ENCODE peak calls at places on chromosomes 2 and 18, in eight cellular contexts. One of them, this sample, is unnamed.

GRCh38 chr2:19329445-19329844 is 29.0 kb downstream of the OSR1 start:
- DNase-seq in body of pancreas: no peak
- DNase-seq in astrocyte of the spinal cord: no peak
- DNase-seq in heart left ventricle: no peak
- DNase-seq in upper lobe of left lung: no peak
- DNase-seq in GM13976: no peak
- DNase-seq in K562: no peak
- DNase-seq in B cell: no peak
- DNase-seq in this sample: no peak

GRCh38 chr2:108918156-108918845 is 70.7 kb downstream of the EDAR start:
- DNase-seq in K562: no peak
- DNase-seq in astrocyte of the spinal cord: no peak
- DNase-seq in body of pancreas: no peak
- DNase-seq in heart left ventricle: no peak
- DNase-seq in upper lobe of left lung: no peak
- DNase-seq in B cell: no peak
- DNase-seq in GM13976: no peak
- DNase-seq in this sample: no peak

GRCh38 chr18:54358495-54358793 is 738 bp downstream of the C18orf54 start:
- DNase-seq in GM13976: no peak
- DNase-seq in body of pancreas: no peak
- DNase-seq in B cell: no peak
- DNase-seq in K562: no peak
- DNase-seq in heart left ventricle: no peak
- DNase-seq in upper lobe of left lung: peak; percentile 31
- DNase-seq in astrocyte of the spinal cord: peak; percentile 35
- DNase-seq in this sample: no peak

GRCh38 chr18:33051397-33051796 is 278.6 kb upstream of the KLHL14 start:
- DNase-seq in body of pancreas: peak; percentile 14
- DNase-seq in K562: no peak
- DNase-seq in heart left ventricle: no peak
- DNase-seq in GM13976: no peak
- DNase-seq in upper lobe of left lung: no peak
- DNase-seq in astrocyte of the spinal cord: no peak
- DNase-seq in B cell: no peak
- DNase-seq in this sample: no peak

GRCh38 chr2:207165121-207166038 is at the start of gene KLF7:
- DNase-seq in heart left ventricle: peak; percentile 74
- DNase-seq in body of pancreas: peak; percentile 51
- DNase-seq in B cell: peak; percentile 71
- DNase-seq in GM13976: peak; percentile 37
- DNase-seq in upper lobe of left lung: peak; percentile 54
- DNase-seq in K562: peak; percentile 7
- DNase-seq in astrocyte of the spinal cord: peak; percentile 49
- DNase-seq in this sample: peak; percentile 40

GRCh38 chr2:179595284-179595683 is 266.1 kb downstream of the ZNF385B start:
- DNase-seq in heart left ventricle: no peak
- DNase-seq in body of pancreas: no peak
- DNase-seq in B cell: no peak
- DNase-seq in K562: no peak
- DNase-seq in upper lobe of left lung: no peak
- DNase-seq in GM13976: no peak
- DNase-seq in astrocyte of the spinal cord: no peak
- DNase-seq in this sample: no peak

GRCh38 chr2:106886916-106887758 is 1.2 kb upstream of the ST6GAL2 start:
- DNase-seq in B cell: no peak
- DNase-seq in body of pancreas: peak; percentile 31
- DNase-seq in heart left ventricle: peak; percentile 55
- DNase-seq in upper lobe of left lung: no peak
- DNase-seq in GM13976: peak; percentile 13
- DNase-seq in K562: no peak
- DNase-seq in astrocyte of the spinal cord: peak; percentile 41
- DNase-seq in this sample: peak; percentile 31

GRCh38 chr2:143528021-143528420 is 398.8 kb downstream of the ARHGAP15 start:
- DNase-seq in heart left ventricle: no peak
- DNase-seq in B cell: no peak
- DNase-seq in K562: no peak
- DNase-seq in GM13976: no peak
- DNase-seq in astrocyte of the spinal cord: peak; percentile 8
- DNase-seq in body of pancreas: no peak
- DNase-seq in upper lobe of left lung: no peak
- DNase-seq in this sample: no peak

GRCh38 chr2:133972786-133973185 is 281.1 kb upstream of the MGAT5 start:
- DNase-seq in B cell: no peak
- DNase-seq in K562: no peak
- DNase-seq in GM13976: no peak
- DNase-seq in upper lobe of left lung: no peak
- DNase-seq in astrocyte of the spinal cord: no peak
- DNase-seq in body of pancreas: no peak
- DNase-seq in heart left ventricle: no peak
- DNase-seq in this sample: no peak

GRCh38 chr2:37802899-37803379 is 122.1 kb upstream of the RMDN2 start:
- DNase-seq in astrocyte of the spinal cord: peak; percentile 93
- DNase-seq in body of pancreas: no peak
- DNase-seq in B cell: no peak
- DNase-seq in upper lobe of left lung: no peak
- DNase-seq in GM13976: no peak
- DNase-seq in K562: no peak
- DNase-seq in heart left ventricle: no peak
- DNase-seq in this sample: no peak

GRCh38 chr2:55099493-55099877 is 49.2 kb upstream of the RTN4 start:
- DNase-seq in K562: no peak
- DNase-seq in heart left ventricle: no peak
- DNase-seq in body of pancreas: no peak
- DNase-seq in astrocyte of the spinal cord: no peak
- DNase-seq in GM13976: no peak
- DNase-seq in B cell: no peak
- DNase-seq in upper lobe of left lung: no peak
- DNase-seq in this sample: no peak

GRCh38 chr2:30480703-30481322 is 33.8 kb downstream of the LCLAT1 start:
- DNase-seq in GM13976: no peak
- DNase-seq in upper lobe of left lung: no peak
- DNase-seq in K562: no peak
- DNase-seq in heart left ventricle: no peak
- DNase-seq in body of pancreas: no peak
- DNase-seq in astrocyte of the spinal cord: no peak
- DNase-seq in B cell: no peak
- DNase-seq in this sample: no peak

GRCh38 chr2:30476636-30477035 is 29.6 kb downstream of the LCLAT1 start:
- DNase-seq in K562: no peak
- DNase-seq in upper lobe of left lung: no peak
- DNase-seq in body of pancreas: no peak
- DNase-seq in GM13976: no peak
- DNase-seq in B cell: no peak
- DNase-seq in heart left ventricle: no peak
- DNase-seq in astrocyte of the spinal cord: no peak
- DNase-seq in this sample: no peak

GRCh38 chr2:30470426-30470825 is 23.4 kb downstream of the LCLAT1 start:
- DNase-seq in body of pancreas: no peak
- DNase-seq in GM13976: no peak
- DNase-seq in heart left ventricle: no peak
- DNase-seq in K562: no peak
- DNase-seq in astrocyte of the spinal cord: no peak
- DNase-seq in B cell: no peak
- DNase-seq in upper lobe of left lung: no peak
- DNase-seq in this sample: no peak

GRCh38 chr2:30472326-30472725 is 25.3 kb downstream of the LCLAT1 start:
- DNase-seq in K562: no peak
- DNase-seq in B cell: no peak
- DNase-seq in GM13976: no peak
- DNase-seq in heart left ventricle: no peak
- DNase-seq in astrocyte of the spinal cord: no peak
- DNase-seq in upper lobe of left lung: no peak
- DNase-seq in body of pancreas: no peak
- DNase-seq in this sample: no peak

GRCh38 chr2:30475542-30475941 is 28.5 kb downstream of the LCLAT1 start:
- DNase-seq in K562: no peak
- DNase-seq in upper lobe of left lung: no peak
- DNase-seq in astrocyte of the spinal cord: no peak
- DNase-seq in body of pancreas: no peak
- DNase-seq in GM13976: no peak
- DNase-seq in heart left ventricle: no peak
- DNase-seq in B cell: no peak
- DNase-seq in this sample: no peak
- TF ChIP-seq CTCF in K562: no peak
- TF ChIP-seq CTCF in upper lobe of left lung: no peak
- TF ChIP-seq CTCF in astrocyte of the spinal cord: no peak
- TF ChIP-seq CTCF in body of pancreas: no peak
- TF ChIP-seq CTCF in GM13976: no peak
- TF ChIP-seq CTCF in heart left ventricle: no peak
- TF ChIP-seq CTCF in B cell: no peak
- TF ChIP-seq CTCF in this sample: no peak

GRCh38 chr18:7196421-7196820 is 34.5 kb upstream of the LRRC30 start:
- DNase-seq in B cell: no peak
- DNase-seq in body of pancreas: no peak
- DNase-seq in upper lobe of left lung: no peak
- DNase-seq in GM13976: no peak
- DNase-seq in K562: no peak
- DNase-seq in astrocyte of the spinal cord: no peak
- DNase-seq in heart left ventricle: no peak
- DNase-seq in this sample: no peak
- TF ChIP-seq CTCF in B cell: no peak
- TF ChIP-seq CTCF in body of pancreas: no peak
- TF ChIP-seq CTCF in upper lobe of left lung: no peak
- TF ChIP-seq CTCF in GM13976: no peak
- TF ChIP-seq CTCF in K562: no peak
- TF ChIP-seq CTCF in astrocyte of the spinal cord: no peak
- TF ChIP-seq CTCF in heart left ventricle: no peak
- TF ChIP-seq CTCF in this sample: no peak

GRCh38 chr2:239017491-239018098 is 169.7 kb downstream of the TWIST2 start:
- DNase-seq in GM13976: no peak
- DNase-seq in K562: no peak
- DNase-seq in B cell: no peak
- DNase-seq in heart left ventricle: no peak
- DNase-seq in upper lobe of left lung: no peak
- DNase-seq in body of pancreas: no peak
- DNase-seq in astrocyte of the spinal cord: no peak
- DNase-seq in this sample: no peak

GRCh38 chr2:239018291-239019192 is 170.7 kb downstream of the TWIST2 start:
- DNase-seq in upper lobe of left lung: no peak
- DNase-seq in astrocyte of the spinal cord: no peak
- DNase-seq in body of pancreas: no peak
- DNase-seq in heart left ventricle: peak; percentile 53
- DNase-seq in GM13976: no peak
- DNase-seq in B cell: no peak
- DNase-seq in K562: no peak
- DNase-seq in this sample: no peak

GRCh38 chr2:239020541-239021041 is 172.7 kb downstream of the TWIST2 start:
- DNase-seq in GM13976: no peak
- DNase-seq in K562: no peak
- DNase-seq in heart left ventricle: peak; percentile 21
- DNase-seq in astrocyte of the spinal cord: no peak
- DNase-seq in upper lobe of left lung: no peak
- DNase-seq in B cell: no peak
- DNase-seq in body of pancreas: no peak
- DNase-seq in this sample: no peak

GRCh38 chr2:239021224-239021623 is 173.3 kb downstream of the TWIST2 start:
- DNase-seq in astrocyte of the spinal cord: no peak
- DNase-seq in B cell: no peak
- DNase-seq in body of pancreas: no peak
- DNase-seq in K562: no peak
- DNase-seq in GM13976: no peak
- DNase-seq in heart left ventricle: peak; percentile 3
- DNase-seq in upper lobe of left lung: no peak
- DNase-seq in this sample: no peak

DNA sequence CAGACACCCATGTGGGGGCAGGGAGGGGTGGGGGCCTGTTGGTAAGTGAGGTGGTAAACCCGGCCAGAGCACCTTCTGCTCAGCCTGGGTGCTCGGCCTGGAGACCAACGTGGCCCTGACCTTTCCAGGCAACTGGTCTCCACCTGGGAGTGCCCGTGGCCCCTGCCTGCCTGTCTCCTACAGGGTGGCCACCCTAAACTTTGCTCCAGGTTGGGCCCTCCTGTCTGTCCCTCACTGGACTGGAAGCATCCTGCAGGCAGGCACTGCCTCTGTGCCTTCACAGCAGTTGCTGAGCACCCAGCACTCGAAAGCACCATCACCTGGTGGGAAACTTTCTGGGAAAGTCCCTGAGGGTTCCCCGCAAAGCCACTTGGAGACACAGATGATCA is 171.3 kb downstream of the TWIST2 start:
- DNase-seq in upper lobe of left lung: no peak
- DNase-seq in heart left ventricle: peak; percentile 45
- DNase-seq in GM13976: no peak
- DNase-seq in astrocyte of the spinal cord: no peak
- DNase-seq in body of pancreas: no peak
- DNase-seq in K562: no peak
- DNase-seq in B cell: no peak
- DNase-seq in this sample: no peak
- TF ChIP-seq CTCF in upper lobe of left lung: no peak
- TF ChIP-seq CTCF in heart left ventricle: no peak
- TF ChIP-seq CTCF in GM13976: no peak
- TF ChIP-seq CTCF in astrocyte of the spinal cord: no peak
- TF ChIP-seq CTCF in body of pancreas: no peak
- TF ChIP-seq CTCF in K562: no peak
- TF ChIP-seq CTCF in B cell: no peak
- TF ChIP-seq CTCF in this sample: no peak

GRCh38 chr18:76619342-76620315 is 124.6 kb upstream of the ZNF516 start:
- DNase-seq in astrocyte of the spinal cord: peak; percentile 47
- DNase-seq in GM13976: no peak
- DNase-seq in heart left ventricle: peak; percentile 81
- DNase-seq in K562: no peak
- DNase-seq in upper lobe of left lung: peak; percentile 76
- DNase-seq in B cell: no peak
- DNase-seq in body of pancreas: peak; percentile 62
- DNase-seq in this sample: peak; percentile 58

GRCh38 chr18:76618721-76619120 is 123.7 kb upstream of the ZNF516 start:
- DNase-seq in upper lobe of left lung: no peak
- DNase-seq in B cell: no peak
- DNase-seq in heart left ventricle: no peak
- DNase-seq in GM13976: no peak
- DNase-seq in astrocyte of the spinal cord: no peak
- DNase-seq in K562: no peak
- DNase-seq in body of pancreas: no peak
- DNase-seq in this sample: no peak

GRCh38 chr18:76621184-76621583 is 126.1 kb upstream of the ZNF516 start:
- DNase-seq in GM13976: no peak
- DNase-seq in body of pancreas: no peak
- DNase-seq in K562: no peak
- DNase-seq in astrocyte of the spinal cord: no peak
- DNase-seq in heart left ventricle: no peak
- DNase-seq in upper lobe of left lung: no peak
- DNase-seq in B cell: no peak
- DNase-seq in this sample: no peak

GRCh38 chr18:76621782-76622495 is 126.9 kb upstream of the ZNF516 start:
- DNase-seq in astrocyte of the spinal cord: peak; percentile 31
- DNase-seq in upper lobe of left lung: no peak
- DNase-seq in K562: no peak
- DNase-seq in GM13976: no peak
- DNase-seq in B cell: no peak
- DNase-seq in heart left ventricle: no peak
- DNase-seq in body of pancreas: no peak
- DNase-seq in this sample: no peak

DNA sequence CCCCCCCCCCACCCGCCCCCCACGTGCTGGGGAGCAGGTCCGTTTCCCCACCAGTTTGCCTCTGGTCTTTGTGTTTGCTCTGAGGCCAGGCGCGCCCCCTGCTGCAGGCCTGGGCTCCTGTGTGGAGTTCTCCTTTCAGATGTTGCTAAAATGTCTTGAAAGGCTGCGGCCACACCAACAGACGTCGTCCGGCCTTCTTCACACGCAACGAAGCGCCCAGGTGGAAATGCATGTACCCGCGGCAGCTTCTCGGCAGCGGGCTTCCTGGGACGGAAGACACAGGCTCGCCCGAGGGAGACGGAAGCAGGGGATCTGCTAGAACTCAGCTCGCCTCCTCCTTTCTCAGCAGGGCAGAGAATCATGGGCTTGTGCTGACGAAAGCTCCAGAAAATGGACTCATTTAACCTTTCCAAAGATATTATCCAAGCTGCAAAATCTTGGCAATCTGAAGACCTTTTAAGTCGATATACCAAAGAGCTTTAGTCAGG is 125.3 kb upstream of the ZNF516 start:
- DNase-seq in K562: no peak
- DNase-seq in B cell: peak; percentile 55
- DNase-seq in heart left ventricle: peak; percentile 72
- DNase-seq in body of pancreas: peak; percentile 28
- DNase-seq in astrocyte of the spinal cord: peak; percentile 70
- DNase-seq in GM13976: peak; percentile 85
- DNase-seq in upper lobe of left lung: peak; percentile 86
- DNase-seq in this sample: peak; percentile 58
- TF ChIP-seq CTCF in K562: no peak
- TF ChIP-seq CTCF in B cell: peak; percentile 50
- TF ChIP-seq CTCF in heart left ventricle: peak; percentile 41
- TF ChIP-seq CTCF in body of pancreas: peak; percentile 21
- TF ChIP-seq CTCF in astrocyte of the spinal cord: peak; percentile 83
- TF ChIP-seq CTCF in GM13976: peak; percentile 80
- TF ChIP-seq CTCF in upper lobe of left lung: peak; percentile 52
- TF ChIP-seq CTCF in this sample: peak; percentile 68

This sample was measured in neural crest cell.